ENCODE peak calls at places on chromosomes 2 and 18, in eight cellular contexts. B is coronary artery; Q is brain microvascular endothelial cell; R is neural progenitor cell; F is CD8-positive, alpha-beta T cell; X is ovary; W is Panc1; A is A549. J is an unnamed sample.

GRCh38 chr2:150485871-150486538 is 1.5 kb downstream of the RND3 start:
- DNase-seq in Q (no peak), B (peak), W (no peak), R (peak), A (peak), X (peak), F (no peak), J (peak)

GRCh38 chr2:88818381-88818780 is 126.9 kb downstream of the RPIA start:
- DNase-seq in B (no peak), F (no peak), X (no peak), Q (no peak), W (no peak), R (no peak), A (no peak), J (no peak)

GRCh38 chr2:114082731-114083433 is 193.0 kb downstream of the ACTR3 start:
- DNase-seq in B (no peak), X (no peak), A (no peak), F (no peak), Q (no peak), W (no peak), R (no peak), J (no peak)

GRCh38 chr2:200471928-200472645 is 37.8 kb downstream of the KCTD18 start:
- DNase-seq in Q (no peak), B (no peak), W (no peak), R (no peak), A (no peak), X (no peak), F (no peak), J (no peak)

GRCh38 chr2:23410596-23410995 is 25.6 kb downstream of the KLHL29 start:
- DNase-seq in Q (no peak), W (no peak), A (no peak), R (no peak), B (peak), X (no peak), F (no peak), J (no peak)

GRCh38 chr2:128686881-128687550 is 368.3 kb upstream of the HS6ST1 start:
- DNase-seq in R (no peak), F (no peak), W (no peak), X (no peak), B (no peak), A (no peak), Q (no peak), J (no peak)

GRCh38 chr2:31089645-31090044 is 48.6 kb downstream of the GALNT14 start:
- DNase-seq in W (no peak), R (no peak), B (no peak), A (no peak), F (no peak), X (no peak), Q (no peak), J (no peak)

GRCh38 chr2:233404227-233404626 is 49.9 kb downstream of the DGKD start:
- DNase-seq in R (peak), F (peak), Q (no peak), A (peak), B (peak), W (no peak), X (no peak), J (no peak)

GRCh38 chr18:28854964-28855363 is 678.0 kb upstream of the CDH2 start:
- DNase-seq in F (no peak), A (no peak), Q (no peak), W (no peak), B (no peak), X (no peak), R (no peak), J (no peak)

GRCh38 chr2:106816974-106817373 is 69.0 kb downstream of the ST6GAL2 start:
- DNase-seq in F (no peak), A (no peak), B (peak), Q (no peak), W (no peak), X (no peak), R (no peak), J (no peak)

GRCh38 chr2:939936-940620 is 10.6 kb upstream of the SNTG2 start:
- DNase-seq in F (no peak), W (no peak), B (no peak), Q (peak), A (no peak), X (no peak), R (no peak), J (no peak)

GRCh38 chr2:165874445-165875039 is 79.0 kb downstream of the TTC21B start:
- DNase-seq in Q (peak), R (peak), B (no peak), W (no peak), X (no peak), F (no peak), A (peak), J (peak)

GRCh38 chr2:132439703-132440398 is 23.2 kb downstream of the GPR39 start:
- DNase-seq in A (peak), F (no peak), X (no peak), R (peak), Q (no peak), B (no peak), W (no peak), J (no peak)

GRCh38 chr18:54090856-54091255 is 133.6 kb downstream of the MBD2 start:
- DNase-seq in B (no peak), F (no peak), W (no peak), X (no peak), A (no peak), Q (no peak), R (no peak), J (no peak)

GRCh38 chr2:186641807-186642321 is 52.0 kb upstream of the FAM171B start:
- DNase-seq in R (peak), W (peak), Q (peak), X (no peak), A (peak), F (peak), B (no peak), J (peak)

GRCh38 chr2:85792783-85793441 is 39.1 kb downstream of the ATOH8 start:
- DNase-seq in A (peak), B (no peak), F (no peak), W (no peak), X (no peak), R (no peak), Q (peak), J (no peak)

GRCh38 chr2:56376699-56377665 is 193.2 kb downstream of the CCDC85A start:
- DNase-seq in Q (no peak), B (no peak), R (no peak), F (no peak), X (no peak), W (no peak), A (no peak), J (no peak)

GRCh38 chr2:227038550-227039189 is 125.3 kb downstream of the COL4A4 start:
- DNase-seq in Q (no peak), X (no peak), B (no peak), R (no peak), A (no peak), W (no peak), F (no peak), J (no peak)

GRCh38 chr2:30979822-30980245 is 158.4 kb downstream of the GALNT14 start:
- DNase-seq in F (no peak), X (peak), B (peak), W (no peak), R (peak), A (peak), Q (peak), J (peak)

GRCh38 chr2:24824966-24825882 is 32.0 kb downstream of the CENPO start:
- DNase-seq in Q (no peak), A (peak), R (no peak), B (peak), W (no peak), X (no peak), F (peak), J (no peak)

GRCh38 chr18:78753240-78753639 is 226.4 kb upstream of the SALL3 start:
- DNase-seq in R (no peak), X (no peak), Q (no peak), W (no peak), F (no peak), B (peak), A (no peak), J (no peak)

GRCh38 chr2:118310878-118311442 is 222.7 kb downstream of the INSIG2 start:
- DNase-seq in A (no peak), W (no peak), B (no peak), Q (no peak), X (no peak), R (peak), F (no peak), J (no peak)

GRCh38 chr2:193463016-193463415 is 1268.3 kb upstream of the TMEFF2 start:
- DNase-seq in F (no peak), Q (no peak), B (no peak), X (no peak), R (no peak), A (no peak), W (no peak), J (no peak)

GRCh38 chr2:219045937-219046550 is 4.7 kb upstream of the CFAP65 start:
- DNase-seq in F (no peak), R (peak), A (no peak), W (no peak), X (peak), B (no peak), Q (peak), J (no peak)

GRCh38 chr2:46058140-46058539 is 239.1 kb upstream of the EPAS1 start:
- DNase-seq in Q (no peak), W (no peak), R (no peak), A (no peak), X (no peak), F (no peak), B (no peak), J (peak)

GRCh38 chr18:8400193-8400752 is 209.0 kb upstream of the RAB12 start:
- DNase-seq in A (no peak), W (no peak), Q (no peak), B (no peak), X (no peak), F (no peak), R (no peak), J (no peak)

GRCh38 chr18:7982216-7982615 is 415.1 kb downstream of the PTPRM start:
- DNase-seq in R (no peak), W (no peak), F (no peak), B (no peak), Q (no peak), X (no peak), A (no peak), J (no peak)

GRCh38 chr2:49843314-49843713 is 689.0 kb upstream of the FSHR start:
- DNase-seq in A (no peak), R (no peak), F (no peak), Q (no peak), B (no peak), X (no peak), W (no peak), J (no peak)

GRCh38 chr2:118906186-118906585 is 35.8 kb upstream of the MARCO start:
- DNase-seq in W (no peak), B (no peak), X (no peak), A (no peak), R (no peak), F (no peak), Q (no peak), J (no peak)

GRCh38 chr2:99190548-99190947 is 9.6 kb downstream of the MRPL30 start:
- DNase-seq in W (no peak), F (no peak), A (no peak), X (no peak), B (no peak), Q (no peak), R (no peak), J (no peak)

GRCh38 chr18:36942264-36942663 is 113.3 kb downstream of the KIAA1328 start:
- DNase-seq in B (no peak), R (peak), Q (peak), A (peak), W (peak), F (no peak), X (no peak), J (no peak)

GRCh38 chr2:209380278-209380677 is 43.6 kb upstream of the MAP2 start:
- DNase-seq in Q (no peak), A (no peak), B (no peak), W (no peak), X (no peak), F (no peak), R (no peak), J (no peak)

GRCh38 chr2:172462393-172463381 is 35.3 kb downstream of the ITGA6 start:
- DNase-seq in R (no peak), F (peak), W (no peak), B (no peak), Q (no peak), A (no peak), X (no peak), J (no peak)
- TF ChIP-seq CTCF in R (no peak), F (peak), W (peak), B (no peak), Q (no peak), A (no peak), X (no peak), J (no peak)

DNA sequence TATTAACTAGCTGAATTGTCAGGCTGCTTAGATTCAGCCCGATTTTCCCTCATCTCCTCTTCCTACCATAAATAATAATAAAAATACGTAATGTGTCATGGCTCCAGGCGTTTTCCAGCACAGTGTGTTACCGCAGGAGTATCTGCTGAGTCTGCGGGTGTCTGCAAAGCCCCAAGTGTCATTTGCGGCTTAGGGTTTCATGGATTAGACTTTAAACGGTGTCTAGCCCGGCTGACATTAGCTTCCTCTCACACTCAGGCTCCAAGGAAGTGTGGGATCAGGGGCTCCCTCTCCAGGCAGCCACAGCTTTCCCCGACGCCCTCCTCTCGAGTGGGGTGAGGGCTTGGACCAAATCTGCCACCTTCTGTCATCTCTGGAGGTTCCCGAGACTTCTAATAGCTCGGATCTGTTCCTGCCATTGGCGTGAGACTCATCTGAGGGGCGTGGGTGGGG is 14.1 kb upstream of the HOXD1 start:
- DNase-seq in R (peak), Q (no peak), X (peak), F (no peak), B (no peak), W (no peak), A (no peak), J (no peak)
- H3K27ac ChIP-seq in R (no peak), Q (no peak), X (peak), F (no peak), B (no peak), W (no peak), A (no peak), J (no peak)

DNA sequence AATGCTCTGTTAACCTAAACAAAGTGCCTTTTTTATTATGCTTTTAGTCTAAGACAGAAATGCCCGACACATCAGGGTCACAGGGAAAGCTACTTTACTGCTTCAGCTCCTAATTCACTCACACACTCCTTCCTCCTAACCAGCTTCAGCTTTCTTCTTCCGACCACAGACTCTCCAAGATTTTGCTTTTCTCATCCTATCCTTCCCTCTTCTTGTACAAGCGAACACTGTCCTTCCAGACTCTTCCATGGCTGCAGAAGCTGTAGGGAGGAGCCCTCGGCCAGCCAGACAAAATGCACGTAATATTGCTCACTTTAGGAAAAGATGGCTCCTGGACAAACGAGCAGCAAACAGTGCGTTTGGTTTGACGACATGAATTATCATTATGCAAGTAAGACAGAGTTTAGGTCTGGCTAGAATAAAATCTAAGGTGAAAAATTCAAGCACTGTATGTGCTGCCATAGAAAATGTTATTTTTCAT is 47.5 kb upstream of the HNRNPA3 start:
- DNase-seq in Q (peak), X (peak), B (no peak), R (no peak), F (no peak), A (no peak), W (no peak), J (no peak)
- H3K4me3 ChIP-seq in Q (peak), X (peak), B (peak), R (no peak), F (peak), A (peak), W (peak), J (peak)

GRCh38 chr2:102251849-102252203 is 59.5 kb upstream of the IL1RL1 start:
- DNase-seq in W (no peak), R (no peak), X (no peak), B (no peak), Q (no peak), A (no peak), F (no peak), J (no peak)
- TF ChIP-seq CTCF in W (peak), R (no peak), X (no peak), B (no peak), Q (no peak), A (no peak), F (no peak), J (no peak)

DNA sequence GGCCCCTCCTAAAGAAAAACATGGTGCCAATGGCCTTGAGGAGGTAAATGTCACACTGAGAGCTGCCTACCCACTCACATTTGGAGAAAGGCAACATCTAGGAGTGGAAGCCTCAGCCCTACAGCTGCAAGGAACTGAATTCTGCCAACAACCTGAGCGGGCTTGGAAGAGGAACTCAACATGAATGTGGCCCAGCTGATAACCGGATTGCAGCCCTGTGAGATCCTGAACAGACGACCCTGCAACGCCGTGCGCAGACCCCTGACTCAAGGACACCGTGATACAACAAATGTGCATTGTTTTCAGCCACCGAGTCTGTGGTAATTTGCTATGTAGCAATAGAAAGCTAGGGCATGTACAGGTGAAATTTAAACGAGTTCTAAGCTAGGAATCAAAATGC is 99.4 kb downstream of the MYOM1 start:
- DNase-seq in W (no peak), F (no peak), A (no peak), R (no peak), X (no peak), B (no peak), Q (no peak), J (no peak)
- H3K27ac ChIP-seq in W (no peak), F (no peak), A (peak), R (no peak), X (no peak), B (no peak), Q (no peak), J (no peak)

GRCh38 chr2:101109451-101110140 is 41.6 kb downstream of the TBC1D8 start:
- DNase-seq in R (no peak), F (no peak), X (no peak), A (no peak), W (no peak), Q (no peak), B (no peak), J (no peak)
- H3K4me3 ChIP-seq in R (no peak), F (no peak), X (no peak), A (no peak), W (peak), Q (no peak), B (no peak), J (no peak)